ENCODE peak calls at places on chromosomes 16 and 17, in five cellular contexts. M, F, I, K and J are unnamed samples.

GRCh38 chr17:42675348-42675983 is 1.3 kb downstream of the PLEKHH3 start:
- DNase-seq in F (peak; percentile 77), I (no peak), M (no peak), K (no peak), J (no peak)

GRCh38 chr16:84496991-84497390 is 7.5 kb downstream of the MEAK7 start:
- DNase-seq in M (no peak), I (no peak), F (no peak), K (no peak), J (no peak)

GRCh38 chr16:87465306-87465705 is 27.5 kb downstream of the ZCCHC14 start:
- DNase-seq in M (peak; percentile 67), F (peak; percentile 90), I (peak; percentile 73), K (no peak), J (no peak)

GRCh38 chr16:86772671-86773338 is 194.5 kb downstream of the FOXL1 start:
- DNase-seq in M (no peak), I (no peak), F (no peak), K (no peak), J (no peak)

GRCh38 chr17:77555741-77556291 is 402.7 kb upstream of the TNRC6C start:
- DNase-seq in I (no peak), F (no peak), M (no peak), K (no peak), J (no peak)

GRCh38 chr17:69448431-69449102 is 34.1 kb downstream of the MAP2K6 start:
- DNase-seq in M (peak; percentile 54), K (peak; percentile 83), F (no peak), I (no peak), J (no peak)

GRCh38 chr16:59635674-59636073 is 901.6 kb upstream of the GOT2 start:
- DNase-seq in K (no peak), I (no peak), F (no peak), M (peak; percentile 40), J (no peak)

GRCh38 chr17:67558740-67559380 is 158.9 kb upstream of the NOL11 start:
- DNase-seq in F (no peak), K (no peak), M (no peak), I (peak; percentile 8), J (no peak)

GRCh38 chr17:76529224-76529642 is 8.3 kb downstream of the CYGB start:
- DNase-seq in I (peak; percentile 64), F (peak; percentile 48), K (no peak), M (peak; percentile 40), J (no peak)

GRCh38 chr16:80580109-80580832 is 39.5 kb downstream of the DYNLRB2 start:
- DNase-seq in K (no peak), M (no peak), F (no peak), I (no peak), J (no peak)

GRCh38 chr16:1929105-1929504 is 10.9 kb upstream of the HS3ST6 start:
- DNase-seq in M (no peak), K (no peak), F (no peak), I (peak; percentile 61), J (no peak)

GRCh38 chr16:17469011-17469741 is 1.6 kb downstream of the XYLT1 start:
- DNase-seq in M (no peak), K (no peak), F (no peak), I (no peak), J (no peak)

GRCh38 chr16:75476817-75477216 is 12.3 kb upstream of the TMEM170A start:
- DNase-seq in I (no peak), M (no peak), K (no peak), F (no peak), J (no peak)

GRCh38 chr16:35391328-35391727 is 1931.9 kb downstream of the TP53TG3F start:
- DNase-seq in I (peak; percentile 64), M (peak; percentile 2), K (no peak), F (no peak), J (no peak)

GRCh38 chr17:65438708-65439294 is 122.6 kb downstream of the AXIN2 start:
- DNase-seq in M (no peak), K (no peak), I (no peak), F (no peak), J (no peak)

GRCh38 chr17:17561408-17562144 is 29.9 kb downstream of the PEMT start:
- DNase-seq in M (peak; percentile 67), K (no peak), F (peak; percentile 96), I (no peak), J (no peak)

GRCh38 chr16:56673916-56674315 is 4.3 kb downstream of the MT1H start:
- DNase-seq in F (peak; percentile 56), I (peak; percentile 51), M (peak; percentile 18), K (no peak), J (no peak)

GRCh38 chr17:79075433-79075805 is 795 bp downstream of the ENGASE start:
- DNase-seq in F (no peak), I (no peak), M (peak; percentile 21), K (no peak), J (no peak)

GRCh38 chr17:57164814-57165213 is 79.8 kb downstream of the AKAP1 start:
- DNase-seq in I (no peak), F (no peak), K (no peak), M (no peak), J (no peak)

GRCh38 chr16:87528690-87529579 is 36.1 kb upstream of the ZCCHC14 start:
- DNase-seq in I (no peak), K (no peak), M (no peak), F (no peak), J (no peak)

GRCh38 chr16:52573365-52574104 is 26.6 kb upstream of the TOX3 start:
- DNase-seq in M (no peak), I (no peak), K (no peak), F (peak; percentile 57), J (no peak)

GRCh38 chr17:50638851-50639767 is 4.4 kb downstream of the ABCC3 start:
- DNase-seq in K (no peak), M (peak; percentile 93), F (peak; percentile 99), I (no peak), J (no peak)

GRCh38 chr17:29583324-29584248 is 5.9 kb downstream of the GIT1 start:
- DNase-seq in M (no peak), I (no peak), F (no peak), K (no peak), J (no peak)

GRCh38 chr17:54754560-54754959 is 146.1 kb upstream of the TOM1L1 start:
- DNase-seq in I (peak; percentile 47), F (no peak), M (no peak), K (no peak), J (no peak)

GRCh38 chr17:29677139-29677834 is 54.6 kb upstream of the CORO6 start:
- DNase-seq in I (no peak), K (no peak), M (no peak), F (no peak), J (no peak)

GRCh38 chr17:69335018-69335417 is 8.1 kb upstream of the ABCA5 start:
- DNase-seq in K (no peak), I (peak; percentile 12), M (peak; percentile 46), F (no peak), J (no peak)

GRCh38 chr17:2580641-2581040 is 12.8 kb upstream of the PAFAH1B1 start:
- DNase-seq in K (no peak), M (no peak), F (no peak), I (no peak), J (no peak)

GRCh38 chr16:84357191-84357651 is 11.1 kb upstream of the ATP2C2 start:
- DNase-seq in K (no peak), F (no peak), M (no peak), I (no peak), J (no peak)

GRCh38 chr17:63549946-63550815 is at the start of gene DCAF7:
- DNase-seq in M (peak; percentile 100), F (peak; percentile 99), K (peak; percentile 96), I (peak; percentile 100), J (peak; percentile 99)

GRCh38 chr17:3030096-3030495 is 33.3 kb downstream of the OR1D5 start:
- DNase-seq in I (no peak), K (no peak), F (no peak), M (peak; percentile 97), J (no peak)

GRCh38 chr17:40558651-40559015 is 6.6 kb downstream of the CCR7 start:
- DNase-seq in I (no peak), F (no peak), K (no peak), M (no peak), J (no peak)

GRCh38 chr17:83194761-83195329 is 115.4 kb downstream of the METRNL start:
- DNase-seq in K (no peak), I (no peak), M (no peak), F (no peak), J (no peak)

GRCh38 chr17:75822119-75822799 is 21.9 kb downstream of the UNC13D start:
- DNase-seq in K (no peak), I (no peak), M (no peak), F (peak; percentile 88), J (no peak)

GRCh38 chr16:67155305-67156145 is 4.2 kb downstream of the TRADD start:
- DNase-seq in K (no peak), F (peak; percentile 83), I (peak; percentile 84), M (peak; percentile 60), J (no peak)
- TF ChIP-seq POLR2AphosphoS5 in K (no peak), F (peak; percentile 30), I (no peak), M (peak; percentile 48), J (no peak)

GRCh38 chr17:4899341-4900230 is at the start of gene C17orf107:
- DNase-seq in K (no peak), M (peak; percentile 76), F (peak; percentile 91), I (no peak), J (no peak)
- TF ChIP-seq POLR2AphosphoS5 in K (no peak), M (peak; percentile 55), F (peak; percentile 31), I (no peak), J (no peak)

GRCh38 chr16:85729907-85730465 is 20.9 kb downstream of the C16orf74 start:
- DNase-seq in F (no peak), K (no peak), M (no peak), I (no peak), J (no peak)
- TF ChIP-seq POLR2AphosphoS5 in F (no peak), K (no peak), M (no peak), I (no peak), J (no peak)

DNA sequence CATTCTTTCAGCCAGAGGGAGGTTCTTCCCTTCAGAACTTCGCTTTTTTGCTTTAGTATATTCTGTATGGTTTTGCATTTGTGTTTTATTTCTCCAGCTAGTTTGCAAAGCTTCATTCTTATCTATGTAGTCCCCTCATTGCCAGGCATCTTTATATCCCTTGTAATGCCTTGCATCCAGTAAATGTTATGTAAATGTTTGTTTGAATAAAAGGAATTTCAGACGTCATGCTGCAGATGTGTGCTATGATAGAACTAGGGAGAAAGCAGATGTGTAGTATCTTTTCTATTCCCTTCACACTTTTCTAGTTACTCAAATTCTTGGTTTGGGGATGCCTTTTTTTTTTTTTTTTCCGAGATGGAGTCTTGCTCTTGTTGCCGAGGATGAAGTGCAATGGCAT is 62.6 kb upstream of the RASL10B start:
- DNase-seq in K (no peak), F (no peak), M (no peak), I (no peak), J (no peak)
- TF ChIP-seq POLR2AphosphoS5 in K (no peak), F (no peak), M (no peak), I (no peak), J (no peak)

GRCh38 chr17:15465045-15465701 is 2.2 kb downstream of the CDRT4 start:
- DNase-seq in M (no peak), K (no peak), F (no peak), I (no peak), J (no peak)
- TF ChIP-seq POLR2AphosphoS5 in M (no peak), K (no peak), F (no peak), I (no peak), J (no peak)